ENCODE peak calls at places on chromosomes 12 and 14, in ten cellular contexts. P, Z, M, L, E, U, H, O, G and C are unnamed samples.

GRCh38 chr14:89848165-89848564 is 106.4 kb downstream of the EFCAB11 start:
- DNase-seq in P (no peak), Z (no peak), M (no peak), L (peak; percentile 38), E (peak; percentile 63), U (no peak), H (no peak), O (peak; percentile 30), G (peak; percentile 62), C (no peak)

GRCh38 chr14:81363746-81364400 is 36.3 kb downstream of the STON2 start:
- DNase-seq in P (no peak), Z (no peak), M (no peak), L (no peak), E (no peak), U (no peak), H (no peak), O (peak; percentile 28), G (peak; percentile 33), C (no peak)

GRCh38 chr12:54991992-54992377 is 7.4 kb upstream of the TESPA1 start:
- DNase-seq in P (no peak), Z (no peak), M (no peak), L (no peak), E (no peak), U (no peak), H (no peak), O (no peak), G (no peak), C (no peak)

GRCh38 chr12:66164349-66164821 is 5.4 kb downstream of the TMBIM4 start:
- DNase-seq in P (no peak), Z (no peak), M (no peak), L (peak; percentile 13), E (peak; percentile 8), U (no peak), H (no peak), O (peak; percentile 34), G (no peak), C (no peak)

GRCh38 chr14:95519699-95520098 is 3.2 kb upstream of the SYNE3 start:
- DNase-seq in P (peak; percentile 58), Z (no peak), M (peak; percentile 85), L (peak; percentile 86), E (peak; percentile 79), U (no peak), H (peak; percentile 90), O (peak; percentile 81), G (peak; percentile 87), C (no peak)

GRCh38 chr14:96904201-96904600 is 107.0 kb downstream of the VRK1 start:
- DNase-seq in P (no peak), Z (no peak), M (no peak), L (no peak), E (peak; percentile 39), U (no peak), H (no peak), O (peak; percentile 24), G (peak; percentile 23), C (no peak)

GRCh38 chr12:6430124-6430989 is 14.4 kb upstream of the CD27 start:
- DNase-seq in P (peak; percentile 86), Z (peak; percentile 35), M (peak; percentile 89), L (peak; percentile 100), E (peak; percentile 93), U (no peak), H (peak; percentile 96), O (peak; percentile 87), G (peak; percentile 99), C (no peak)

GRCh38 chr14:64766430-64767151 is 62.4 kb downstream of the PLEKHG3 start:
- DNase-seq in P (no peak), Z (peak; percentile 37), M (no peak), L (no peak), E (no peak), U (no peak), H (peak; percentile 63), O (no peak), G (no peak), C (no peak)

GRCh38 chr12:18798445-18799139 is 60.7 kb downstream of the CAPZA3 start:
- DNase-seq in P (no peak), Z (no peak), M (no peak), L (peak; percentile 34), E (peak; percentile 18), U (no peak), H (no peak), O (peak; percentile 20), G (peak; percentile 34), C (no peak)

GRCh38 chr14:28765907-28766504 is 581 bp upstream of the FOXG1 start:
- DNase-seq in P (no peak), Z (no peak), M (no peak), L (no peak), E (no peak), U (no peak), H (no peak), O (peak; percentile 52), G (no peak), C (no peak)

GRCh38 chr14:74364271-74364880 is 16.1 kb downstream of the VRTN start:
- DNase-seq in P (no peak), Z (no peak), M (no peak), L (no peak), E (no peak), U (no peak), H (no peak), O (no peak), G (no peak), C (no peak)

GRCh38 chr14:93734086-93734822 is 54.0 kb downstream of the PRIMA1 start:
- DNase-seq in P (no peak), Z (no peak), M (no peak), L (no peak), E (no peak), U (no peak), H (no peak), O (no peak), G (no peak), C (no peak)

GRCh38 chr14:49173765-49174373 is 412.3 kb downstream of the RPS29 start:
- DNase-seq in P (no peak), Z (no peak), M (no peak), L (peak; percentile 80), E (peak; percentile 70), U (peak; percentile 75), H (no peak), O (peak; percentile 66), G (peak; percentile 79), C (peak; percentile 58)
- TF ChIP-seq CTCF in P (no peak), Z (peak; percentile 72), M (no peak), L (peak; percentile 75), E (peak; percentile 68), U (peak; percentile 84), H (peak; percentile 4), O (peak; percentile 61), G (peak; percentile 73), C (peak; percentile 77)

DNA sequence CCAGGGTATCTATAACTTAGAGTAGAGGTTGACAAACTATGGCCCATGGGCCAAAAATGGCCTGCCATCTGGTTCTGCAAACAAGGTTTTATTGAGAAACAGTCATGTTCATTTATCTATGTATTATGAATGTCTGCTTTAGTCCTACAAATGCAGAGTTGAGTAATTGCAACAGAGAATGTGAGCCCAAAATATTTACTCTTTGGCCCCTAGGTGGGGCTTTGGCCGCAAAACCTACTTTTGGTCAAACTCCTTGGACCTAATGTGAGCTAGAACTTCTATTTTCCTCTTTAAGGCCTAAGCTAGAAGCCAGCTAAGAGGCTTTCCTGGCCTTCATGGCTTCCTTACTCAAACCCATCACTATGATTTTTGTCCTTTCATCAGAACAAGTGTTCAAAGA is 379.1 kb downstream of the NELL2 start:
- DNase-seq in P (no peak), Z (no peak), M (no peak), L (no peak), E (no peak), U (no peak), H (no peak), O (no peak), G (no peak), C (no peak)
- TF ChIP-seq CTCF in P (no peak), Z (no peak), M (no peak), L (no peak), E (no peak), U (peak; percentile 17), H (no peak), O (no peak), G (no peak), C (peak; percentile 19)

GRCh38 chr12:120453060-120453761 is 7.0 kb downstream of the GATC start:
- DNase-seq in P (no peak), Z (no peak), M (no peak), L (no peak), E (no peak), U (no peak), H (no peak), O (no peak), G (no peak), C (no peak)

GRCh38 chr12:120453977-120454376 is 7.7 kb downstream of the GATC start:
- DNase-seq in P (no peak), Z (peak; percentile 3), M (no peak), L (peak; percentile 27), E (peak; percentile 44), U (no peak), H (no peak), O (peak; percentile 20), G (peak; percentile 19), C (no peak)

GRCh38 chr12:120460157-120460556 is 9.4 kb downstream of the SRSF9 start:
- DNase-seq in P (no peak), Z (no peak), M (no peak), L (no peak), E (no peak), U (no peak), H (no peak), O (no peak), G (no peak), C (no peak)

GRCh38 chr12:120455302-120455701 is 9.1 kb downstream of the GATC start:
- DNase-seq in P (no peak), Z (no peak), M (no peak), L (no peak), E (no peak), U (no peak), H (no peak), O (no peak), G (no peak), C (no peak)

GRCh38 chr12:120457133-120457532 is 10.9 kb downstream of the GATC start:
- DNase-seq in P (no peak), Z (no peak), M (no peak), L (peak; percentile 20), E (peak; percentile 13), U (no peak), H (no peak), O (no peak), G (no peak), C (no peak)
- TF ChIP-seq CTCF in P (no peak), Z (peak; percentile 14), M (peak; percentile 8), L (peak; percentile 37), E (peak; percentile 43), U (peak; percentile 49), H (no peak), O (peak; percentile 40), G (peak; percentile 31), C (peak; percentile 47)

DNA sequence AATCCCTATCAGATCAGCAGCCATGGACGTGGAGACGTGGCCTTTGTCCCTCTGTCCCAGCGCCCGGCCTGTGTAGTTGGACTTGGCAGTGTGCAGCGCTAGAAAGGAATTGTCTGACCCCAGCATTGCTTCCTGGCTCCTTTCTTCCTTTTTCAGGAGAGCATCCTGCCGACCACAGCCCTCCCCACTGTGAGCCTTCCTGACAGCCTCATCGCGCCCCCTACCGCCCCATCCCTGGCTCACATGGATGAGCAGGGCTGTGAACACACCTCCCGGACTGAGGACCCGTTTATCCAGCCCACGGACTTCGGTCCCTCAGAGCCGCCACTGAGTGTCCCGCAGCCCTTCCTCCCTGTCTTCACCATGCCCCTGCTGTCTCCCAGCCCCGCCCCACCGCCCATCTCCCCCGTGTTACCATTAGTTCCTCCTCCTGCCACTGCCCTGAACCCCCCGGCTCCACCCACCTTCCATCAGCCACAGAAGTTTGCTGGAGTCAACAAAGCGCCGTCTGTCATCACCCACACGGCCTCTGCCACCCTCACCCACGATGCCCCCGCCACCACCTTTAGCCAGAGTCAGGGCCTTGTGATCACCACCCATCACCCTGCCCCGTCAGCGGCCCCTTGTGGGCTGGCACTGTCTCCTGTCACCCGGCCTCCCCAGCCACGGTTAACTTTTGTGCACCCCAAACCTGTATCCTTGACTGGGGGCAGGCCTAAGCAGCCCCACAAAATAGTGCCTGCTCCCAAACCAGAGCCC is 40.6 kb downstream of the IL31 start:
- DNase-seq in P (no peak), Z (peak; percentile 79), M (no peak), L (no peak), E (peak; percentile 45), U (no peak), H (no peak), O (no peak), G (no peak), C (no peak)
- TF ChIP-seq CTCF in P (no peak), Z (no peak), M (no peak), L (no peak), E (peak; percentile 52), U (no peak), H (no peak), O (peak; percentile 24), G (no peak), C (no peak)